ENCODE peak calls at places on chromosomes 4 and X, in eight cellular contexts. E, Q, W, S, L, M, I and N are unnamed samples.
A peak's percentile ranks its signal among the peaks of the same experiment; 100 is the strongest.

GRCh38 chr4:74423101-74423500 is 21.8 kb upstream of the AREG start:
- DNase-seq in E (no peak), Q (peak; percentile 61), W (no peak), S (no peak), L (no peak), M (no peak), I (no peak), N (no peak)

GRCh38 chr4:25258980-25259578 is 25.2 kb downstream of the PI4K2B start:
- DNase-seq in E (no peak), Q (peak; percentile 51), W (no peak), S (no peak), L (no peak), M (no peak), I (no peak), N (peak; percentile 3)

GRCh38 chr4:53672873-53673272 is 81.6 kb upstream of the LNX1 start:
- DNase-seq in E (no peak), Q (no peak), W (no peak), S (no peak), L (no peak), M (no peak), I (no peak), N (no peak)

GRCh38 chrX:129957241-129958099 is 25.0 kb upstream of the BCORL1 start:
- DNase-seq in E (peak; percentile 58), Q (peak; percentile 14), W (peak; percentile 95), S (peak; percentile 85), L (no peak), M (peak; percentile 26), I (peak; percentile 69), N (no peak)

GRCh38 chr4:185912779-185913178 is 100.8 kb upstream of the SORBS2 start:
- DNase-seq in E (no peak), Q (peak; percentile 75), W (no peak), S (no peak), L (no peak), M (no peak), I (no peak), N (no peak)

GRCh38 chrX:10926906-10927305 is 184.2 kb upstream of the HCCS start:
- DNase-seq in E (no peak), Q (no peak), W (no peak), S (no peak), L (no peak), M (no peak), I (no peak), N (peak; percentile 23)

GRCh38 chrX:71198066-71198465 is 25.0 kb upstream of the GJB1 start:
- DNase-seq in E (no peak), Q (no peak), W (peak; percentile 79), S (no peak), L (no peak), M (no peak), I (no peak), N (no peak)

GRCh38 chr4:74374561-74375327 is 9.8 kb downstream of the EREG start:
- DNase-seq in E (no peak), Q (peak; percentile 100), W (peak; percentile 85), S (no peak), L (peak; percentile 37), M (no peak), I (no peak), N (peak; percentile 26)